ENCODE peak calls at places on chromosomes 12 and 14, in eight cellular contexts. T, I, Y, R, Z, G, J and P are unnamed samples.
A peak's percentile ranks its signal among the peaks of the same experiment; 100 is the strongest.

GRCh38 chr12:59444932-59445331 is 150.9 kb upstream of the SLC16A7 start:
- DNase-seq in Y (no peak), I (peak; percentile 16), G (no peak), R (no peak), T (peak; percentile 2), Z (no peak), J (no peak), P (peak; percentile 13)

GRCh38 chr14:26794731-26795130 is 196.9 kb upstream of the NOVA1 start:
- DNase-seq in I (peak; percentile 70), J (no peak), G (no peak), Y (no peak), Z (no peak), T (no peak), R (no peak), P (no peak)

GRCh38 chr14:36423430-36423829 is 96.6 kb downstream of the NKX2-1 start:
- DNase-seq in T (no peak), Z (no peak), G (no peak), J (no peak), R (no peak), Y (no peak), I (no peak), P (no peak)

GRCh38 chr12:71694099-71694820 is 8.4 kb downstream of the TMEM19 start:
- DNase-seq in I (peak; percentile 6), Y (no peak), J (no peak), T (no peak), R (peak; percentile 30), G (peak; percentile 58), Z (no peak), P (no peak)

GRCh38 chr12:126772171-126772864 is 1494.7 kb upstream of the TMEM132C start:
- DNase-seq in Z (no peak), Y (no peak), G (no peak), J (no peak), I (peak; percentile 90), R (no peak), T (peak; percentile 33), P (peak; percentile 67)

GRCh38 chr14:21498540-21499526 is 12.3 kb downstream of the METTL3 start:
- DNase-seq in Y (no peak), T (no peak), Z (peak; percentile 24), G (peak; percentile 76), R (peak; percentile 51), I (peak; percentile 80), J (no peak), P (no peak)

GRCh38 chr12:50642035-50642451 is 121.9 kb upstream of the ATF1 start:
- DNase-seq in G (no peak), I (peak; percentile 48), R (no peak), Y (no peak), Z (no peak), T (no peak), J (no peak), P (no peak)

GRCh38 chr12:100672075-100672592 is 98.7 kb downstream of the GAS2L3 start:
- DNase-seq in Y (peak; percentile 35), Z (no peak), R (peak; percentile 3), T (peak; percentile 1), G (peak; percentile 15), I (peak; percentile 17), J (peak; percentile 88), P (peak; percentile 41)